ENCODE peak calls at places on chromosomes 5 and 9, in four cellular contexts. V is GM12878, R is H1, L is K562. F is an unnamed sample.

GRCh38 chr9:119368681-119369581 is at the start of gene BRINP1:
- DNase-seq in V (no peak), R (peak; percentile 81), L (no peak), F (peak; percentile 83)

GRCh38 chr5:168020522-168021294 is 270.7 kb upstream of the WWC1 start:
- DNase-seq in V (no peak), R (no peak), L (no peak), F (no peak)

GRCh38 chr5:7392401-7393024 is 3.4 kb upstream of the ADCY2 start:
- DNase-seq in V (no peak), R (no peak), L (no peak), F (peak; percentile 88)

GRCh38 chr5:141914154-141914743 is 9.4 kb upstream of the DELE1 start:
- DNase-seq in V (no peak), R (peak; percentile 77), L (peak; percentile 66), F (peak; percentile 85)

GRCh38 chr5:154694159-154694558 is 61.0 kb upstream of the LARP1 start:
- DNase-seq in V (no peak), R (no peak), L (no peak), F (no peak)

GRCh38 chr5:83474986-83475385 is 3.4 kb downstream of the VCAN start:
- DNase-seq in V (no peak), R (no peak), L (no peak), F (peak; percentile 56)

GRCh38 chr5:32802764-32803163 is 91.6 kb downstream of the NPR3 start:
- DNase-seq in V (no peak), R (no peak), L (no peak), F (no peak)

GRCh38 chr5:167653645-167654106 is 637.8 kb upstream of the WWC1 start:
- DNase-seq in V (no peak), R (no peak), L (no peak), F (no peak)

DNA sequence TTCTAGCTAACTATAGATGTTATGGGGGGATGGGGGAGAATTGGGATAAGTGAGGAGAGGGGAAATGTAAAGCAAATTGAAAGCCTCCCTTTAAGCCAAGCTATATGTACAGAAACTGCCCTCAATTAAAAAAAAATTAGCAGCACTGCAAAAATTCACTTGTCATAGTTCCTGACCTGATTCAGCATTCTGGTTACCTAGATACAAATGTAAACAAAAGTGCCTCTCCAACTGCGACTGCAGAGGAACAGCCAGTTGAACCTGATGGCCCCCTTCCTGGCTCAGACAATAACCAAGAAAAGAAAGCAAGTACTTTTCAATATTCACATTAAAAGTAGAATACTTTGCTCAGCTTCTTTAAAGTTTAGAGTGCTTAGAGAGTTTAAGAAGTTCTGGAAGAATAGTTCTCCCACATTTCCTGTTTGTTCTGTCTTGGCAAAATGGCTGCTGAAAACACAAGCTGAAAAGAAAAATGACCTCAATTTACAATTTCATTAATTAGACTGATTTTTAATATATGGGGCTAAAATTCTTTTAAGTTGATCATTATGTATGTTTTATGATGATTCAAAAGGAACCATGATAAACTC is 1.5 kb downstream of the FAM81B start:
- DNase-seq in V (no peak), R (no peak), L (no peak), F (peak; percentile 76)
- TF ChIP-seq CREB1 in V (no peak), R (no peak), L (no peak), F (no peak)

DNA sequence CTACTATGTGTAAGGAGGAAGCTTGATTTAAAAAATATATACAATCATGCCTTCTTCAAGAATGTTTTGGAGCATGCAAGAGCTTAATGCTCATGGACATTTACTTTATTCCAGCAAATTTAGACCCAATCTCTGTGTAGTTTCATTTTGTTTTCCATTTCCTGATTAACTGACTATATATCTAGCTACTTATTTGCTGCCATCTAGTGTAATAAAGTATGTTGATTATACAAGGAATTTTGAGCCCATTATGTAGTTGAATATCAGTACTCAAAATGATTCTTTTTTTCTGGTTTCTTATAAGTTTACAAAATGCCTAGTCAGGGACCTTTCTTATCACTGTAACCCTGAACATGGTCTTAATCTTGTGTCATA is 100.0 kb upstream of the CCDC152 start:
- DNase-seq in V (no peak), R (no peak), L (no peak), F (no peak)
- TF ChIP-seq CTCF in V (no peak), R (no peak), L (peak; percentile 42), F (no peak)

GRCh38 chr9:137833721-137834613 is 43.6 kb upstream of the CACNA1B start:
- DNase-seq in V (no peak), R (no peak), L (no peak), F (peak; percentile 45)

GRCh38 chr9:137836151-137836830 is 41.3 kb upstream of the CACNA1B start:
- DNase-seq in V (no peak), R (no peak), L (no peak), F (no peak)

GRCh38 chr9:137836831-137837241 is 40.7 kb upstream of the CACNA1B start:
- DNase-seq in V (no peak), R (no peak), L (no peak), F (peak; percentile 49)

GRCh38 chr9:137832830-137833590 is 44.6 kb upstream of the CACNA1B start:
- DNase-seq in V (no peak), R (no peak), L (no peak), F (no peak)

DNA sequence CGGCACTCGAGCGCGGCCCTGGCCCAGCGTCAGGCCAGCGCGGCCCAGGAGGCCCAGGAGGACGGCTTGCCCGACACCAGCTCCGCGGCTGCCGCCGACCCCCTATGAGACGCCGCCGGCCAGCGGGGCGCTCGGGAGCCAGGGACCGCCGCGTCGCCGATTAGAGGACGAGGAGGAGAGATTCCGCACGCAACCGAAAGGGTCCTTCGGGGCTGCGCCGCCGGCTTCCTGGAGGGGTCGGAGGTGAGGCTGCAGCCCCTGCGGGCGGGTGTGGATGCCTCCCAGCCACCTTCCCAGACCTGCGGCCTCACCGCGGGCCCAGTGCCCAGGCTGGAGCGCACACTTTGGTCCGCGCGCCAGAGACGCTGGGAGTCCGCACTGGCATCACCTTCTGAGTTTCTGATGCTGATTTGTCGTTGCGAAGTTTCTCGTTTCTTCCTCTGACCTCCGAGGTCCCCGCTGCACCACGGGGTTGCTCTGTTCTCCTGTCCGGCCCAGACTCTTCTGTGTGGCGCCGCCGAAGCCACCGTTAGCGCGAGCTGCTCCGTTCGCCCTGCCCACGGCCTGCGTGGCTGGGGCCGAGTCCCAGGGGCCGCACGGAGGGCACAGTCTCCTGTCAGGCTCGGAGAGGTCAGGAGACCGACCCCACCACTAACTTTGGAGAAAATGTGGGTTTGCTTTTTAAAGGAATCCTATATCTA is 42.6 kb upstream of the CACNA1B start:
- DNase-seq in V (no peak), R (no peak), L (no peak), F (no peak)
- H3K36me3 ChIP-seq in V (peaks cover 45% of the 10 kb centered on the region), R (peaks cover 5% of the 10 kb centered on the region), L (peaks cover 35% of the 10 kb centered on the region), F (peaks cover 7% of the 10 kb centered on the region)

DNA sequence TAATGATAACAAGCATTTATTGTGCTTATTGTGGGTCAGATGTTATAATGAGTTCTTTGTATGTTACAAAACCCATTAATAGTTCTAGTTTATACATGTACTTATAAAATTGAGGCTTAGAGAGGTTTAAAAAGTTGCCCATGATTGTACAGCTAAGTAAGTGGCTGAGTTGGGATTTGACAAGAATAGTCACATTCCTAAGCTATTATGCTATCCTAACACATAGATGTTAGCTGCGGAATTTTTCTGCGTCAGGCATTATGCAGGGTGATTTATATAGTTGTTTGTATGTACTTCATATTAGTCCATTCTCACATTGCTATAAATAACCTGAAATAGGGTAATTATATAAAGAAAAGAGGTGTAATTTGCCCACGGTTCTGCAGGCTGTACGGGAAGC is 12.5 kb downstream of the COMMD10 start:
- DNase-seq in V (no peak), R (no peak), L (no peak), F (no peak)
- TF ChIP-seq CREB1 in V (no peak), R (no peak), L (no peak), F (no peak)

DNA sequence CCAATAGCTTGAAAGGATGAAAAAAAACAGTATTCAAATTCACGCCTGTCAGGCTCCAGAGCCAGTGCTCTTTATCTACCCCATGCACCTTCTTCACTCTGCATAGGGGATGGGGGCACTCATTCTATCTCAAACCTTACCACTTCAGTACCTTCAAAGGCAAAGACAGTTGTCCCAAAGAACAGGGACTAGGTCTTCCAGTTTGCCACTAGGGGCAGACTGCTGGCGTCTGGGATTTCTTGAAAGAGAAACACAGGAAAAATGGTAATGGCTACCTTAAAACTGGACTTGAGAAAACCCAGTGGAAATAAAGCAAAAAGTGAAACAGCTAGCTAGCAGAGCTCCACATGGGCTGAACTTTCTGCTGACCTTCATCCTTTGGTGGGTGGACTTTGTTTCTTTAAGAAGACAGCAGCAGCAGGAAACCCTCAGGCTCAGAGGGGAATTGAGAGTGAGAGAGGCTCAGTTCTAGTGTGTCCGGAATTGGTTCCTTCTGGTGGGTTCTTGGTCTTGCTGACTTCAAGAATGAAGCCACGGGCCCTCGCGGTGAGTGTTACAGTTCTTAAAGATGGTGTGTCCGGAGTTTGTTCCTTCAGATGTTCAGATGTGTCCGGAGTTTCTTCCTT is 41.0 kb upstream of the SLC36A1 start:
- DNase-seq in V (no peak), R (no peak), L (peak; percentile 19), F (peak; percentile 76)
- TF ChIP-seq CTCF in V (peak; percentile 24), R (peak; percentile 75), L (peak; percentile 62), F (peak; percentile 61)

GRCh38 chr5:135349441-135349840 is 49.6 kb downstream of the MACROH2A1 start:
- DNase-seq in V (no peak), R (no peak), L (no peak), F (no peak)

GRCh38 chr5:135344351-135344750 is 54.7 kb downstream of the MACROH2A1 start:
- DNase-seq in V (no peak), R (no peak), L (no peak), F (no peak)

GRCh38 chr5:135343417-135343816 is 55.6 kb downstream of the MACROH2A1 start:
- DNase-seq in V (no peak), R (no peak), L (no peak), F (no peak)

GRCh38 chr5:135348920-135349319 is 50.1 kb downstream of the MACROH2A1 start:
- DNase-seq in V (no peak), R (no peak), L (no peak), F (no peak)

GRCh38 chr5:135345945-135346731 is 52.9 kb downstream of the MACROH2A1 start:
- DNase-seq in V (no peak), R (no peak), L (no peak), F (no peak)
- H3K36me3 ChIP-seq in V (peaks cover 29% of the 10 kb centered on the region), R (peaks cover 4% of the 10 kb centered on the region), L (peaks cover 90% of the 10 kb centered on the region), F (no peaks in the 10 kb centered on the region)

F was measured in GM23338.